ENCODE peak calls at places on chromosomes 13 and 19, in five cellular contexts. C is mammary epithelial cell, B is GM23338, Y is PC-3, X is fibroblast of lung. I is an unnamed sample.

GRCh38 chr19:3107658-3108057 is 13.5 kb downstream of the GNA11 start:
- DNase-seq in Y (no peak), X (no peak), C (no peak), B (no peak), I (no peak)

GRCh38 chr19:524062-524674 is 7.4 kb upstream of the CDC34 start:
- DNase-seq in C (no peak), X (no peak), Y (no peak), B (no peak), I (peak)

GRCh38 chr19:8567522-8568172 is 9.6 kb downstream of the MYO1F start:
- DNase-seq in Y (no peak), C (no peak), B (no peak), X (no peak), I (no peak)

GRCh38 chr19:16940626-16941025 is 51.8 kb downstream of the F2RL3 start:
- DNase-seq in X (no peak), B (no peak), Y (no peak), C (no peak), I (no peak)

GRCh38 chr19:47637550-47637949 is 28.6 kb downstream of the BICRA start:
- DNase-seq in B (no peak), C (peak), Y (no peak), X (peak), I (peak)

GRCh38 chr19:1935484-1936208 is 5.3 kb upstream of the CSNK1G2 start:
- DNase-seq in B (peak), X (peak), C (peak), Y (peak), I (peak)

GRCh38 chr19:43754312-43754561 is 525 bp downstream of the SMG9 start:
- DNase-seq in B (no peak), Y (no peak), X (no peak), C (no peak), I (no peak)

GRCh38 chr19:11382898-11383705 is 1.0 kb downstream of the EPOR start:
- DNase-seq in Y (peak), B (peak), C (no peak), X (no peak), I (peak)

GRCh38 chr13:98284677-98285076 is 107.6 kb upstream of the RNF113B start:
- DNase-seq in B (no peak), X (no peak), Y (no peak), C (no peak), I (no peak)

GRCh38 chr13:47109028-47109427 is 212.2 kb upstream of the HTR2A start:
- DNase-seq in Y (peak), B (no peak), X (peak), C (peak), I (no peak)

GRCh38 chr13:41111454-41111853 is 21.1 kb downstream of the KBTBD6 start:
- DNase-seq in C (no peak), X (no peak), Y (no peak), B (no peak), I (peak)

GRCh38 chr13:85993567-85993966 is 194.3 kb upstream of the SLITRK6 start:
- DNase-seq in Y (no peak), X (no peak), C (no peak), B (no peak), I (no peak)

GRCh38 chr19:16005925-16006324 is 57.1 kb downstream of the OR10H4 start:
- DNase-seq in C (no peak), B (no peak), X (no peak), Y (no peak), I (no peak)

GRCh38 chr19:16418597-16418962 is 53.2 kb downstream of the EPS15L1 start:
- DNase-seq in C (no peak), B (no peak), X (no peak), Y (no peak), I (no peak)

GRCh38 chr13:21228738-21229137 is 52.3 kb downstream of the MRPL57 start:
- DNase-seq in Y (no peak), C (no peak), B (no peak), X (no peak), I (no peak)

GRCh38 chr13:50419466-50419865 is 404.2 kb downstream of the KCNRG start:
- DNase-seq in X (no peak), B (peak), Y (no peak), C (no peak), I (no peak)

GRCh38 chr13:111399776-111400505 is 79.5 kb downstream of the TEX29 start:
- DNase-seq in X (no peak), Y (no peak), C (no peak), B (no peak), I (no peak)

GRCh38 chr13:66212511-66212910 is 1017.6 kb downstream of the PCDH9 start:
- DNase-seq in Y (no peak), C (no peak), B (no peak), X (no peak), I (no peak)

GRCh38 chr19:28560786-28561185 is 652.2 kb downstream of the UQCRFS1 start:
- DNase-seq in Y (no peak), B (peak), X (no peak), C (no peak), I (no peak)

GRCh38 chr19:55423225-55423967 is 15.8 kb upstream of the UBE2S start:
- DNase-seq in Y (no peak), C (no peak), B (no peak), X (no peak), I (no peak)

GRCh38 chr13:49429061-49429460 is 14.8 kb downstream of the CAB39L start:
- DNase-seq in C (no peak), B (no peak), Y (no peak), X (no peak), I (no peak)

GRCh38 chr13:31234729-31235128 is 35.0 kb downstream of the B3GLCT start:
- DNase-seq in X (no peak), B (peak), Y (peak), C (no peak), I (peak)

GRCh38 chr19:14361824-14362223 is 19.4 kb upstream of the ADGRE5 start:
- DNase-seq in X (no peak), B (peak), Y (no peak), C (no peak), I (no peak)

GRCh38 chr13:101751488-101751887 is 299.0 kb downstream of the ITGBL1 start:
- DNase-seq in B (peak), C (peak), Y (peak), X (peak), I (peak)

GRCh38 chr13:107025991-107026390 is 458.1 kb upstream of the ARGLU1 start:
- DNase-seq in B (no peak), X (peak), Y (peak), C (peak), I (no peak)

GRCh38 chr19:6473652-6474051 is 7.9 kb downstream of the DENND1C start:
- DNase-seq in B (no peak), X (no peak), Y (peak), C (no peak), I (no peak)

GRCh38 chr19:827710-828321 is at the start of gene AZU1:
- DNase-seq in C (no peak), B (no peak), Y (no peak), X (no peak), I (no peak)

GRCh38 chr13:102693781-102694180 is 1.1 kb downstream of the METTL21C start:
- DNase-seq in B (no peak), X (peak), Y (peak), C (no peak), I (peak)

GRCh38 chr19:51359294-51359693 is 6.9 kb downstream of the ETFB start:
- DNase-seq in B (no peak), C (peak), X (peak), Y (peak), I (peak)

GRCh38 chr13:90416938-90417337 is 930.5 kb upstream of the MIR17HG start:
- DNase-seq in B (no peak), C (no peak), X (peak), Y (no peak), I (no peak)

GRCh38 chr19:50633359-50633758 is 6.3 kb downstream of the SYT3 start:
- DNase-seq in B (no peak), C (no peak), X (no peak), Y (no peak), I (no peak)

GRCh38 chr13:97629601-97630272 is 195.8 kb downstream of the RAP2A start:
- DNase-seq in B (no peak), C (no peak), Y (no peak), X (no peak), I (no peak)

GRCh38 chr19:6577410-6578125 is 13.4 kb downstream of the CD70 start:
- DNase-seq in C (peak), X (no peak), B (no peak), Y (no peak), I (no peak)

GRCh38 chr19:33687761-33688656 is 66.3 kb downstream of the CHST8 start:
- DNase-seq in X (no peak), B (no peak), C (no peak), Y (no peak), I (no peak)

GRCh38 chr19:33686687-33687541 is 65.2 kb downstream of the CHST8 start:
- DNase-seq in B (no peak), Y (no peak), X (no peak), C (no peak), I (no peak)

GRCh38 chr19:33685541-33685940 is 63.8 kb downstream of the CHST8 start:
- DNase-seq in B (no peak), C (no peak), X (no peak), Y (no peak), I (no peak)

GRCh38 chr19:33684550-33685303 is 63.0 kb downstream of the CHST8 start:
- DNase-seq in B (no peak), C (no peak), Y (no peak), X (no peak), I (no peak)

DNA sequence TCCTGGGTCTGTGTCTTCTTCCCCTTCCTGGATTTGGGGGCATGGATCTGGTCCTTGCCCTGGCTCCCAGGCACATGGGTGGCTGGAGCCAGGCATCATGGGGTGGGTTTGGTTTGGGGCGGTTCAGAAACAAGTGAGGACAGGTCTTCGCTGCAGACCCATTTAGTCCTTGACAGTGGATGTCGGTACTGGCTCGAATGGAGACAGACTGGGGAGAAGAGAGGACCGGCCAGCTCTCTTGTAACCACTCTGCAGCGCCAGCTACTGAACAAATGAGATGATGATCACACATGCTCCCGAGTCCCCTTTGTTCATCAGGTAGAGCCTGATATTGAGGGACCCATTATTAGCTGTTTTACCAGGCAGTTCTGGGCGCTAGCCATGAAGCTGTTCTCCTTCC is 64.5 kb downstream of the CHST8 start:
- DNase-seq in Y (no peak), C (no peak), X (no peak), B (no peak), I (no peak)
- H3K27ac ChIP-seq in Y (no peak), C (no peak), X (no peak), B (no peak), I (no peak)

DNA sequence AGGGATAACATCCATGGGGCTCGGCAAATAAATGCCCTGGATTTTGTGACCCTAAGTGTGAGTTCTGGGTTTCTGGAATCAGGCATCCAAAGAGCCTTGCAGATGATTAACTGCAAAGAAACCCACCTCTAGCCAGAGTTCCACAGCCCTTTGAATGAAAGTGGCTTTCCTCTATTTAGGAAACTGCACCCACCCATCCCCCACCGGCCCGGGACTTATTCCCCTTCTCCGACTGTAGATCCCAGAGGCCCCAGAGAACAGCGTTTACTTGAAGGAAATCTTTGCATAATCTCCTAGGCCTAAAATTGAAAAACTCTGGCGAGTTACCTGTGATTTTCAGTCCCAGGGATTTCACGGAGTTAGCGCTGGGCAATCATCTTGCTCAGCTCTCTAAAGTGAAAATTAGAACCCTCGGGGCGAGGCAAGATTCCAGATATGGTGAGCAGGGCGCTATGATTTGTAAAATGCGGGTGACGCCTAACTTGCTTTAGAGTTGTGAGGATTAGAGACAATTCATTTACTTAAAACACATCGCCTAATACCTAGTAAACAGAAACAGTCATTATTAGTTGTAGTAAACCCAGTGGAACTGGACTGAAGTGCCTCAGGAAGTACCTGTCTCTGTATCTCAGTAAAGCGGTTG is 9.4 kb downstream of the URAD start:
- DNase-seq in B (peak), C (no peak), X (no peak), Y (no peak), I (no peak)
- TF ChIP-seq EZH2 in B (peak), C (no peak), X (no peak), Y (no peak), I (peak)

GRCh38 chr19:54152878-54153524 is 6.5 kb downstream of the LENG1 start:
- DNase-seq in X (no peak), B (no peak), Y (no peak), C (no peak), I (peak)

GRCh38 chr19:54156490-54156889 is 3.0 kb downstream of the LENG1 start:
- DNase-seq in X (no peak), C (no peak), Y (no peak), B (no peak), I (no peak)

GRCh38 chr19:54153731-54154326 is 5.7 kb downstream of the LENG1 start:
- DNase-seq in B (no peak), X (no peak), Y (no peak), C (no peak), I (peak)

GRCh38 chr19:54155694-54156093 is 3.8 kb downstream of the LENG1 start:
- DNase-seq in C (no peak), X (no peak), B (peak), Y (no peak), I (no peak)

GRCh38 chr19:54154603-54155345 is 4.7 kb downstream of the LENG1 start:
- DNase-seq in X (peak), C (no peak), B (no peak), Y (no peak), I (peak)
- H3K27ac ChIP-seq in X (peak), C (no peak), B (no peak), Y (no peak), I (peak)

GRCh38 chr13:94063096-94063495 is 416.4 kb downstream of the DCT start:
- DNase-seq in Y (no peak), C (no peak), B (no peak), X (peak), I (peak)
- TF ChIP-seq EZH2 in Y (no peak), C (no peak), B (no peak), X (no peak), I (no peak)

GRCh38 chr13:99992912-99993311 is 11.3 kb downstream of the ZIC2 start:
- DNase-seq in X (peak), Y (no peak), C (peak), B (no peak), I (peak)

GRCh38 chr13:99991806-99992242 is 10.2 kb downstream of the ZIC2 start:
- DNase-seq in C (no peak), B (peak), X (no peak), Y (no peak), I (no peak)

GRCh38 chr13:99991013-99991805 is 9.6 kb downstream of the ZIC2 start:
- DNase-seq in Y (no peak), B (peak), X (no peak), C (no peak), I (no peak)

GRCh38 chr13:99993660-99994455 is 12.3 kb downstream of the ZIC2 start:
- DNase-seq in Y (no peak), X (no peak), C (no peak), B (peak), I (no peak)

DNA sequence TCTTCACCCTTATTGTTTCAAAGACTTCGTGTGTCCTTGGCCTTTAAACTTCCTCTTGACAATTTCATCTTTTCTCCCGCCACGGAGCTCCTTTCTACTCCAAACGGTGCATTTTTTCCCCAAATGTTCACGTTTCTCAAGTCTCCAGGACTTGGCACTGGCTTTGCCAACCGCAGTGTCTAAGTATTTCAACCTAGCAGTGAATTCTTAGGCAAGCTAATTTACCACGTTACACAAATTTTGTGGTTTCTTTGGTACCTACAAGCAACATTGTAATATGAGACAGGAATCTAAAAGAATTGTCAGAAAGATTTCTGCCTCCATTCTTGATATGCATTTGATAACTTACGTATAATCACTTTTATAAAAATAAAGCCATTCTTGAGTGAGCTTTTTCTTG is 10.8 kb downstream of the ZIC2 start:
- DNase-seq in B (no peak), Y (no peak), C (no peak), X (no peak), I (no peak)
- H3K27ac ChIP-seq in B (no peak), Y (no peak), C (no peak), X (no peak), I (no peak)

I was measured in GM23248.